ENCODE peak calls at places on chromosomes 11 and 22, in five cellular contexts. L, E, I, T and D are unnamed samples.

GRCh38 chr22:37943471-37944198 is 9.8 kb downstream of the C22orf23 start:
- DNase-seq in E (no peak), T (no peak), L (no peak), I (no peak), D (no peak)

GRCh38 chr22:25141994-25142620 is 57.6 kb upstream of the CRYBB3 start:
- DNase-seq in T (peak), E (peak), L (no peak), I (no peak), D (no peak)

GRCh38 chr11:64717268-64717578 is 5.8 kb downstream of the NRXN2 start:
- DNase-seq in L (no peak), T (no peak), E (no peak), I (no peak), D (no peak)

GRCh38 chr22:23548501-23549197 is 31.4 kb downstream of the IGLL1 start:
- DNase-seq in E (no peak), T (peak), I (no peak), L (no peak), D (no peak)

GRCh38 chr11:126501641-126502040 is 146.2 kb downstream of the ST3GAL4 start:
- DNase-seq in T (peak), E (no peak), L (no peak), I (no peak), D (no peak)

GRCh38 chr11:95592455-95592854 is 197.1 kb downstream of the FAM76B start:
- DNase-seq in E (no peak), T (no peak), L (peak), I (no peak), D (no peak)

GRCh38 chr11:113182288-113182687 is 132.1 kb upstream of the TTC12 start:
- DNase-seq in L (no peak), T (no peak), E (no peak), I (no peak), D (no peak)

GRCh38 chr11:84628871-84629625 is 998.1 kb downstream of the DLG2 start:
- DNase-seq in L (no peak), I (no peak), E (no peak), T (no peak), D (no peak)

GRCh38 chr11:38019072-38019775 is 1421.2 kb upstream of the RAG2 start:
- DNase-seq in I (no peak), L (no peak), E (no peak), T (no peak), D (no peak)

GRCh38 chr11:112345708-112346107 is 85.0 kb upstream of the PLET1 start:
- DNase-seq in L (no peak), E (peak), I (no peak), T (no peak), D (no peak)

GRCh38 chr22:43862074-43862881 is at the start of gene SULT4A1:
- DNase-seq in T (peak), L (peak), E (peak), I (no peak), D (no peak)

GRCh38 chr11:123438191-123438627 is 8.1 kb downstream of the GRAMD1B start:
- DNase-seq in I (no peak), E (no peak), L (no peak), T (no peak), D (no peak)

GRCh38 chr11:115496892-115497291 is 7.3 kb downstream of the CADM1 start:
- DNase-seq in E (no peak), L (no peak), I (no peak), T (no peak), D (no peak)

GRCh38 chr11:575996-576756 is at the start of gene PHRF1:
- DNase-seq in L (peak), I (peak), E (peak), T (peak), D (peak)
- TF ChIP-seq EP300 in L (peak), I (no peak), E (peak), T (peak), D (no peak)

DNA sequence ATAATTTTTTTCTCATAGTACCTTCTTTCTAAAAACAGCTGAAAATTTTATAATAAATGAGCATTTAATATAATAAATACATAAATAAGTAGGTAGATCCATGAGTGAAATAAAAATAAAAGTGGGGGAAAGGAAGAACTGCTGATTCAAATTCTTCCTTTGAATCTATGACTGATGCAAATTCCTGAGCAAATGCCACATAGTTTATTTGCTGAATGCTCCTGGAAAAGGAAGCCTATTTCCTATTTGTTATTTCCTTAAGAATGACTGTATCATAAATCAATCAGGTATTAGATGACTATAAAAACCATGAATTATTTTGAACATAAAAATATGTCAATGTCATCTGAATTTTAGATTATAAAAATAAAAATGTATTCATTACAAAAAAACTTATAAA is 16.6 kb downstream of the BTBD10 start:
- DNase-seq in I (no peak), E (no peak), L (no peak), T (no peak), D (no peak)
- H3K4me3 ChIP-seq in I (no peak), E (no peak), L (no peak), T (no peak), D (no peak)

GRCh38 chr11:72782081-72782920 is 11.5 kb downstream of the STARD10 start:
- DNase-seq in L (no peak), T (no peak), E (peak), I (peak), D (peak)

GRCh38 chr11:72780291-72781062 is 13.4 kb downstream of the STARD10 start:
- DNase-seq in T (no peak), E (no peak), L (no peak), I (no peak), D (peak)

GRCh38 chr11:72779495-72780128 is 14.2 kb downstream of the STARD10 start:
- DNase-seq in T (no peak), L (no peak), E (no peak), I (no peak), D (peak)

GRCh38 chr11:72781313-72782080 is 12.3 kb downstream of the STARD10 start:
- DNase-seq in I (peak), T (no peak), L (peak), E (peak), D (peak)

GRCh38 chr11:72781063-72781312 is 12.9 kb downstream of the STARD10 start:
- DNase-seq in E (no peak), T (no peak), L (no peak), I (peak), D (peak)
- H3K27ac ChIP-seq in E (no peak), T (peak), L (peak), I (peak), D (peak)

GRCh38 chr11:114358711-114359110 is 41.6 kb downstream of the C11orf71 start:
- DNase-seq in I (no peak), E (no peak), T (no peak), L (no peak), D (no peak)

GRCh38 chr11:114359342-114359741 is 41.0 kb downstream of the C11orf71 start:
- DNase-seq in E (no peak), I (no peak), L (no peak), T (no peak), D (no peak)

GRCh38 chr11:114366331-114367243 is 33.7 kb downstream of the C11orf71 start:
- DNase-seq in E (no peak), T (no peak), L (no peak), I (no peak), D (no peak)

GRCh38 chr11:114367244-114367957 is 32.9 kb downstream of the C11orf71 start:
- DNase-seq in E (peak), I (no peak), T (no peak), L (no peak), D (no peak)

DNA sequence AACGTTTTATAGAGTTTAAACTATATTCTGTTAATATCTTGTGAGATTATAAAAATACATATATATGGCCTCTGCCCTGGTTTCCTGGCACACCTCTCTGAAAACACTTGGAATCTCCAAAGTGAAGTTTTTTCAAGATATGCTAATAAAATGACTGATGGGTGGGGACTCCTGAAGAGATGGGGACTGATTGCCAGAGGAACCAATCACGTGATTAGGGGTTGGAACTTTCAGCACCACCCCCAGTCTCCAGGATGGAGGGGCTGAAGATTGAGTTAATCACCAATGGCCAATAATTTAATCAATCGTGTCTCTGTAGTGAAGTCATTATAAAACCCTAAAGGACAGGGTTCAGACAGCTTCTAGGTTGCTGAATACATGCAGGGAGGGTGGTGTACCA is 37.4 kb downstream of the C11orf71 start:
- DNase-seq in I (no peak), E (no peak), T (no peak), L (no peak), D (no peak)
- TF ChIP-seq EP300 in I (no peak), E (no peak), T (no peak), L (no peak), D (no peak)

GRCh38 chr11:67291481-67292381 is 2.6 kb downstream of the ANKRD13D start:
- DNase-seq in I (no peak), E (no peak), T (peak), L (peak), D (no peak)
- H3K4me3 ChIP-seq in I (no peak), E (no peak), T (no peak), L (no peak), D (no peak)

GRCh38 chr11:46672381-46672839 is 28.0 kb downstream of the ARHGAP1 start:
- DNase-seq in E (no peak), L (no peak), T (peak), I (no peak), D (no peak)
- H3K27ac ChIP-seq in E (no peak), L (no peak), T (no peak), I (no peak), D (no peak)

GRCh38 chr22:49099089-49099488 is 728.6 kb downstream of the BRD1 start:
- DNase-seq in E (no peak), I (no peak), T (no peak), L (no peak), D (no peak)

GRCh38 chr22:49099496-49100124 is 728.1 kb downstream of the BRD1 start:
- DNase-seq in I (no peak), T (no peak), L (no peak), E (no peak), D (no peak)

GRCh38 chr22:49100764-49101163 is 726.9 kb downstream of the BRD1 start:
- DNase-seq in L (no peak), I (no peak), T (no peak), E (no peak), D (no peak)

GRCh38 chr22:49101225-49101624 is 726.4 kb downstream of the BRD1 start:
- DNase-seq in L (no peak), T (no peak), I (no peak), E (no peak), D (no peak)

GRCh38 chr22:49100316-49100715 is 727.4 kb downstream of the BRD1 start:
- DNase-seq in L (no peak), T (no peak), E (no peak), I (no peak), D (no peak)
- TF ChIP-seq EP300 in L (no peak), T (no peak), E (no peak), I (no peak), D (no peak)

GRCh38 chr11:118176400-118177134 is at the start of gene SCN2B:
- DNase-seq in T (no peak), I (no peak), L (no peak), E (peak), D (no peak)
- H3K4me3 ChIP-seq in T (peak), I (peak), L (peak), E (peak), D (no peak)

GRCh38 chr11:130390071-130390758 is 38.2 kb downstream of the ADAMTS8 start:
- DNase-seq in L (no peak), E (no peak), T (no peak), I (peak), D (no peak)
- H3K27ac ChIP-seq in L (no peak), E (no peak), T (peak), I (no peak), D (peak)